ENCODE peak calls at places on chromosomes 11 and 22, in six cellular contexts. S, F, R, X, V and Q are unnamed samples.
A peak's percentile ranks its signal among the peaks of the same experiment; 100 is the strongest.

GRCh38 chr11:36818410-36818809 is 220.4 kb upstream of the RAG2 start:
- DNase-seq in S (no peak), F (no peak), R (no peak), X (no peak), V (peak; percentile 28), Q (no peak)

GRCh38 chr11:100629671-100630070 is 57.4 kb upstream of the ARHGAP42 start:
- DNase-seq in S (no peak), F (no peak), R (no peak), X (no peak), V (no peak), Q (no peak)

GRCh38 chr11:103222801-103223200 is 113.6 kb downstream of the DYNC2H1 start:
- DNase-seq in S (no peak), F (no peak), R (no peak), X (no peak), V (no peak), Q (no peak)

GRCh38 chr11:19929147-19929546 is 216.5 kb downstream of the NAV2 start:
- DNase-seq in S (no peak), F (no peak), R (no peak), X (no peak), V (no peak), Q (no peak)

GRCh38 chr11:104028476-104028875 is 8.0 kb upstream of the DDI1 start:
- DNase-seq in S (no peak), F (no peak), R (no peak), X (no peak), V (no peak), Q (no peak)

GRCh38 chr11:73344191-73344607 is 32.0 kb upstream of the RELT start:
- DNase-seq in S (no peak), F (no peak), R (no peak), X (no peak), V (no peak), Q (no peak)

GRCh38 chr11:60927600-60927999 is 3.3 kb downstream of the TMEM132A start:
- DNase-seq in S (no peak), F (no peak), R (no peak), X (no peak), V (no peak), Q (no peak)

GRCh38 chr11:108632041-108632440 is 32.8 kb upstream of the DDX10 start:
- DNase-seq in S (no peak), F (no peak), R (no peak), X (no peak), V (no peak), Q (no peak)

GRCh38 chr11:109229682-109230081 is 192.3 kb upstream of the C11orf87 start:
- DNase-seq in S (no peak), F (no peak), R (no peak), X (no peak), V (no peak), Q (no peak)

GRCh38 chr11:57619331-57619730 is 21.8 kb downstream of the SERPING1 start:
- DNase-seq in S (no peak), F (no peak), R (no peak), X (no peak), V (no peak), Q (no peak)

GRCh38 chr11:74380746-74381439 is 17.3 kb downstream of the PGM2L1 start:
- DNase-seq in S (peak; percentile 69), F (no peak), R (no peak), X (no peak), V (no peak), Q (no peak)

GRCh38 chr22:29702931-29703594 is 16.7 kb upstream of the CABP7 start:
- DNase-seq in S (no peak), F (peak; percentile 58), R (no peak), X (no peak), V (no peak), Q (no peak)

GRCh38 chr11:64762916-64763803 is 3.4 kb upstream of the PYGM start:
- DNase-seq in S (peak; percentile 29), F (peak; percentile 29), R (no peak), X (no peak), V (no peak), Q (no peak)

GRCh38 chr11:64409707-64410395 is 50.9 kb downstream of the RPS6KA4 start:
- DNase-seq in S (no peak), F (no peak), R (no peak), X (no peak), V (peak; percentile 33), Q (no peak)

GRCh38 chr11:92739020-92739419 is 230.4 kb upstream of the MTNR1B start:
- DNase-seq in S (no peak), F (no peak), R (no peak), X (no peak), V (no peak), Q (no peak)

GRCh38 chr11:10925149-10925926 is 67.5 kb upstream of the ZBED5 start:
- DNase-seq in S (no peak), F (no peak), R (no peak), X (no peak), V (no peak), Q (no peak)

GRCh38 chr22:22927196-22927887 is 39.7 kb downstream of the IGLL5 start:
- DNase-seq in S (no peak), F (no peak), R (no peak), X (no peak), V (no peak), Q (no peak)

GRCh38 chr11:35174666-35175065 is 35.7 kb downstream of the CD44 start:
- DNase-seq in S (no peak), F (no peak), R (no peak), X (no peak), V (no peak), Q (no peak)

GRCh38 chr11:102144357-102145342 is 34.4 kb downstream of the YAP1 start:
- DNase-seq in S (no peak), F (no peak), R (no peak), X (no peak), V (no peak), Q (no peak)

GRCh38 chr22:23882370-23882769 is 11.8 kb upstream of the MIF start:
- DNase-seq in S (no peak), F (no peak), R (no peak), X (no peak), V (no peak), Q (no peak)

GRCh38 chr11:120316880-120317688 is 8.0 kb upstream of the TLCD5 start:
- DNase-seq in S (peak; percentile 84), F (no peak), R (no peak), X (no peak), V (no peak), Q (no peak)

GRCh38 chr11:40619631-40620030 is 839.8 kb downstream of the LRRC4C start:
- DNase-seq in S (no peak), F (no peak), R (no peak), X (no peak), V (no peak), Q (no peak)

GRCh38 chr11:112279901-112280267 is 19.2 kb upstream of the PLET1 start:
- DNase-seq in S (peak; percentile 81), F (peak; percentile 31), R (peak; percentile 51), X (peak; percentile 86), V (peak; percentile 79), Q (no peak)

GRCh38 chr11:75525433-75526191 is at the start of gene GDPD5:
- DNase-seq in S (peak; percentile 89), F (peak; percentile 54), R (peak; percentile 74), X (peak; percentile 91), V (peak; percentile 97), Q (no peak)

GRCh38 chr22:33524511-33525270 is 395.6 kb downstream of the LARGE1 start:
- DNase-seq in S (no peak), F (no peak), R (no peak), X (no peak), V (no peak), Q (no peak)

GRCh38 chr11:13983081-13983751 is 20.7 kb downstream of the SPON1 start:
- DNase-seq in S (peak; percentile 41), F (no peak), R (no peak), X (no peak), V (peak; percentile 23), Q (no peak)

GRCh38 chr11:130452171-130452570 is 3.7 kb downstream of the ADAMTS15 start:
- DNase-seq in S (no peak), F (no peak), R (no peak), X (no peak), V (no peak), Q (no peak)

GRCh38 chr11:57778318-57779037 is 16.9 kb downstream of the CTNND1 start:
- DNase-seq in S (peak; percentile 88), F (peak; percentile 65), R (no peak), X (no peak), V (peak; percentile 72), Q (peak; percentile 8)